ENCODE peak calls at places on chromosomes 7 and 10, in eight cellular contexts. W is fibroblast of lung, D is adrenal gland, I is sigmoid colon, J is retinal pigment epithelial cell, L is neural progenitor cell, U is lung, P is brain microvascular endothelial cell. K is an unnamed sample.

GRCh38 chr10:121574519-121575170 is 23.6 kb downstream of the FGFR2 start:
- DNase-seq in W (no peak), D (no peak), I (no peak), J (no peak), L (no peak), U (no peak), P (no peak), K (no peak)

GRCh38 chr7:127532736-127533135 is 52.7 kb downstream of the GCC1 start:
- DNase-seq in W (peak), D (no peak), I (no peak), J (no peak), L (no peak), U (no peak), P (peak), K (no peak)

GRCh38 chr10:86446424-86446823 is 75.2 kb downstream of the WAPL start:
- DNase-seq in W (no peak), D (no peak), I (no peak), J (no peak), L (no peak), U (no peak), P (no peak), K (no peak)

GRCh38 chr10:4215485-4215884 is 430.5 kb upstream of the KLF6 start:
- DNase-seq in W (no peak), D (no peak), I (no peak), J (no peak), L (no peak), U (no peak), P (no peak), K (no peak)

GRCh38 chr10:72567884-72568283 is 58.0 kb downstream of the MICU1 start:
- DNase-seq in W (no peak), D (no peak), I (no peak), J (no peak), L (peak), U (no peak), P (no peak), K (peak)

GRCh38 chr7:138575897-138576428 is 115.9 kb downstream of the TRIM24 start:
- DNase-seq in W (no peak), D (no peak), I (no peak), J (no peak), L (no peak), U (no peak), P (no peak), K (no peak)

GRCh38 chr10:62772186-62772950 is 32.2 kb upstream of the ADO start:
- DNase-seq in W (peak), D (no peak), I (no peak), J (no peak), L (no peak), U (no peak), P (no peak), K (no peak)

GRCh38 chr10:60981012-60981411 is 37.0 kb upstream of the RHOBTB1 start:
- DNase-seq in W (no peak), D (no peak), I (no peak), J (no peak), L (no peak), U (no peak), P (no peak), K (no peak)

GRCh38 chr10:125450218-125450617 is 232.7 kb downstream of the TEX36 start:
- DNase-seq in W (no peak), D (no peak), I (no peak), J (no peak), L (no peak), U (no peak), P (no peak), K (no peak)

GRCh38 chr10:5291501-5292195 is 73.1 kb upstream of the UCN3 start:
- DNase-seq in W (peak), D (peak), I (peak), J (peak), L (peak), U (peak), P (peak), K (peak)

GRCh38 chr7:36276428-36277246 is 113.0 kb upstream of the ANLN start:
- DNase-seq in W (no peak), D (no peak), I (peak), J (no peak), L (no peak), U (peak), P (no peak), K (no peak)

GRCh38 chr10:5665380-5666323 is 743 bp downstream of the ASB13 start:
- DNase-seq in W (peak), D (peak), I (no peak), J (no peak), L (peak), U (no peak), P (no peak), K (no peak)

GRCh38 chr7:22121702-22122474 is 176.2 kb upstream of the CDCA7L start:
- DNase-seq in W (no peak), D (peak), I (no peak), J (no peak), L (no peak), U (no peak), P (peak), K (no peak)

GRCh38 chr10:87923233-87923632 is 59.8 kb downstream of the PTEN start:
- DNase-seq in W (no peak), D (no peak), I (no peak), J (no peak), L (no peak), U (no peak), P (no peak), K (no peak)

GRCh38 chr7:96120856-96121255 is 201.0 kb downstream of the SLC25A13 start:
- DNase-seq in W (no peak), D (no peak), I (no peak), J (peak), L (no peak), U (no peak), P (no peak), K (no peak)

GRCh38 chr7:44275829-44276570 is 49.4 kb downstream of the CAMK2B start:
- DNase-seq in W (no peak), D (no peak), I (peak), J (no peak), L (peak), U (no peak), P (no peak), K (no peak)

GRCh38 chr10:62839595-62839994 is 23.4 kb upstream of the EGR2 start:
- DNase-seq in W (no peak), D (no peak), I (no peak), J (no peak), L (no peak), U (no peak), P (no peak), K (no peak)

GRCh38 chr7:120695848-120696247 is 162.1 kb downstream of the TSPAN12 start:
- DNase-seq in W (no peak), D (no peak), I (no peak), J (peak), L (no peak), U (no peak), P (no peak), K (no peak)

GRCh38 chr7:90568213-90568612 is 27.9 kb upstream of the CDK14 start:
- DNase-seq in W (peak), D (no peak), I (no peak), J (no peak), L (no peak), U (no peak), P (peak), K (no peak)

GRCh38 chr10:121448768-121449456 is 149.3 kb downstream of the FGFR2 start:
- DNase-seq in W (no peak), D (no peak), I (no peak), J (no peak), L (no peak), U (no peak), P (no peak), K (no peak)

GRCh38 chr7:86708334-86708733 is 64.6 kb downstream of the GRM3 start:
- DNase-seq in W (no peak), D (no peak), I (no peak), J (no peak), L (peak), U (no peak), P (no peak), K (no peak)

GRCh38 chr10:96743988-96744585 is 23.8 kb upstream of the PIK3AP1 start:
- DNase-seq in W (peak), D (no peak), I (no peak), J (no peak), L (peak), U (no peak), P (peak), K (no peak)
- TF ChIP-seq CTCF in W (peak), D (peak), I (no peak), J (peak), L (peak), U (no peak), P (peak), K (peak)

DNA sequence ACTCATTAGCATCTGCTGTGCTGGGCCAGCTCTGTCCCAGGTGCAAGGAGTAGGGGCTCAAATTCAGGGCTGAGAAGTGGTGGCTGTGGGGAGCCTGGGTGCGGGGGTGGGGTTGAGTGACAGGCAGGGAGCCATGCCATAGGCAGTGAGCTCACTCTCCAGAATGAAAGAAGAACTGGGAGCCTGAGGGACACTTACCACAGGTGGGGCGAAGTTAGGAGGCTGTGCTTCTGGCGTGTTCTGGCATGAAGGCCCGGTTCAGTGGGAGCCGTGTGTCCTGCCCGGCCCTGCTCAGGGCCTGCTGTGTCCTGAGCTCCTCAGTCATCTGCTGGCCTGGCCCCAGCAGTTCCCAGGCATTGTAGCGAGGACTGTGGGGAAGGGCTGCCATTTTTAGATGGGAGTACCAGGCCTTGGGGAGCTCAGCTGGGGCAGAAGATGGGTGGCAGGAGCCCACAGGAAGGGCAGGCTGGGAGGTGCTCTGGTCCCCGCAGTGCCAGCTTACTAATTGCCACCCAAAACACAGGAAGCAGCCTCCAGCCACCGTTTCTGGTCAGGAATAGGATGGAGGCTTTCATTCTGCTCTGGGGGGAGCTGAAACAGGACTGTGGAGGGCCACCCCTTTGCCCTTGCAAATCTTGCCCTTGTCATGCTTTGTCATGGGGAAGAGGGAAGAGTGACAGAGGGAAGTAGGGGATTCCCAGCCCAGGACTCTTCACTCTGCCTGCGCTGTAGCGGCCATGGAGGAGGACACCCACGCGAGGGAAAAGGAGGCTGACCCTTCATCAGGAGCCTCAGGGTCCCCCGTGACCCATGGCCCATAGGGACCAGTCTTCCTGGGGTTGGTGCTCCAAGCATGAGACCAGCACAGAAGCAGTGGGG is 62.2 kb downstream of the MKI67 start:
- DNase-seq in W (peak), D (no peak), I (peak), J (no peak), L (no peak), U (no peak), P (no peak), K (no peak)
- H3K4me3 ChIP-seq in W (no peak), D (no peak), I (no peak), J (no peak), L (no peak), U (no peak), P (no peak), K (no peak)

GRCh38 chr10:91923371-91924211 is at the start of gene BTAF1:
- DNase-seq in W (peak), D (peak), I (peak), J (peak), L (peak), U (peak), P (peak), K (peak)
- TF ChIP-seq CTCF in W (no peak), D (no peak), I (no peak), J (no peak), L (no peak), U (no peak), P (no peak), K (no peak)

GRCh38 chr10:119540038-119540437 is 2.5 kb downstream of the RGS10 start:
- DNase-seq in W (no peak), D (no peak), I (peak), J (no peak), L (no peak), U (no peak), P (no peak), K (no peak)

GRCh38 chr10:119537953-119538630 is 4.4 kb downstream of the RGS10 start:
- DNase-seq in W (no peak), D (no peak), I (peak), J (no peak), L (no peak), U (no peak), P (no peak), K (no peak)

GRCh38 chr10:119538632-119539358 is 3.7 kb downstream of the RGS10 start:
- DNase-seq in W (no peak), D (no peak), I (peak), J (no peak), L (no peak), U (no peak), P (no peak), K (no peak)

GRCh38 chr10:119541046-119541445 is 1.5 kb downstream of the RGS10 start:
- DNase-seq in W (peak), D (no peak), I (peak), J (no peak), L (no peak), U (no peak), P (no peak), K (peak)

GRCh38 chr10:119539359-119539651 is 3.2 kb downstream of the RGS10 start:
- DNase-seq in W (no peak), D (no peak), I (peak), J (no peak), L (no peak), U (no peak), P (no peak), K (no peak)
- H3K4me3 ChIP-seq in W (no peak), D (no peak), I (no peak), J (no peak), L (no peak), U (no peak), P (no peak), K (no peak)

DNA sequence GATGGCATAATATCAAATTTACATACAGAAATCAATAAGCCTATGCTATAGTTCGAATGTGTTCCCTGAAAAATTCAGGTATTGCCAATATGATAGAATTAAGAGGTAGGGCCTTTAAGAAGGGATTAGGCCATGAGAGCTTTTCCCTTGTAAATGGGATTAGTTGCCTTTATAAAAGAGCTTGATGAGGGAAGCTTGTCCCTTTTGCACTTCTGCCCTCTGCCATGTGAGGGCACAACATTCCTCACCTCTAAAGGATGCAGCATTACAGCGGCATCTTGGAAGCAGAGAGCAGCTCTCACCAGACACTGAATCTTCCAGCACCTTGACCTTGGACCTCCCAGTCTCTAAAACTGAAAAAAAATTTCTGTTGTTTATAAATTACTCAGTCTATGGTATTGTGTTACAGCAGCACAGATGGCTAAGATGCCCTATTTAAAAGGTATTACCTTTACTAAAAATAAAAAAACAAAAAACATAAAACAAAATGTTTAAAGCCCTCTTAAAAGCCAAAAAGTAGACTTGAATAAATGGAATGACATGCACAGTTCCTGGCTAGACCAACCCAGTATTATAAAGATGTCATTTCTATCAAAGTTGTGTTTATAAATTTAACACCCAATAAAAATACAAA is 909.6 kb downstream of the REEP3 start:
- DNase-seq in W (no peak), D (no peak), I (no peak), J (peak), L (peak), U (no peak), P (peak), K (peak)
- TF ChIP-seq CTCF in W (peak), D (no peak), I (no peak), J (peak), L (peak), U (no peak), P (peak), K (peak)

DNA sequence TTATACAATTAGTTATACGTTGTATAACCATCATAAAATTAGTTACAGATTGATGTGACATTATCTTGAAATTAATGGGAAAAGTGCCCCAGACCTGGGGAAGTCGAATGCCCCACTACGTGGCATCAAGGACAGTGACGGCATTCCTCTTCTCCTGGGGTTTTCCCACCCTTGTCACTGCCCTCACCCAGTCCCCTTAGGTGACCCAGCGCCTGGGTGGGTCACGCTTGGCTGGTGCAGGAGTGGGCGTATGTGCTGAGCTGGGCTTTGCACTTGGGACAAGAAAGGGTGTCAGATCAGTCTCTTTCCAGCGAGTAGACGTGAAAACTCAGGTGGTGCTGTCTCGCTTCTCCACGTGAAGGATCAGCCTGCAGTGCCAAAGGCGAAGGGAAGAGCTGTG is 7.6 kb downstream of the FOXK1 start:
- DNase-seq in W (no peak), D (no peak), I (no peak), J (no peak), L (no peak), U (no peak), P (no peak), K (no peak)
- H3K4me3 ChIP-seq in W (peak), D (no peak), I (no peak), J (no peak), L (no peak), U (no peak), P (no peak), K (peak)

GRCh38 chr7:75946207-75946855 is 31.4 kb downstream of the POR start:
- DNase-seq in W (no peak), D (no peak), I (no peak), J (no peak), L (no peak), U (no peak), P (no peak), K (no peak)

GRCh38 chr7:75951506-75951905 is 36.6 kb downstream of the POR start:
- DNase-seq in W (peak), D (peak), I (no peak), J (no peak), L (no peak), U (peak), P (peak), K (peak)

GRCh38 chr7:75950111-75950681 is 35.2 kb downstream of the POR start:
- DNase-seq in W (no peak), D (peak), I (no peak), J (no peak), L (no peak), U (no peak), P (no peak), K (no peak)

GRCh38 chr7:75945297-75946168 is 30.6 kb downstream of the POR start:
- DNase-seq in W (peak), D (peak), I (no peak), J (no peak), L (no peak), U (peak), P (no peak), K (no peak)

DNA sequence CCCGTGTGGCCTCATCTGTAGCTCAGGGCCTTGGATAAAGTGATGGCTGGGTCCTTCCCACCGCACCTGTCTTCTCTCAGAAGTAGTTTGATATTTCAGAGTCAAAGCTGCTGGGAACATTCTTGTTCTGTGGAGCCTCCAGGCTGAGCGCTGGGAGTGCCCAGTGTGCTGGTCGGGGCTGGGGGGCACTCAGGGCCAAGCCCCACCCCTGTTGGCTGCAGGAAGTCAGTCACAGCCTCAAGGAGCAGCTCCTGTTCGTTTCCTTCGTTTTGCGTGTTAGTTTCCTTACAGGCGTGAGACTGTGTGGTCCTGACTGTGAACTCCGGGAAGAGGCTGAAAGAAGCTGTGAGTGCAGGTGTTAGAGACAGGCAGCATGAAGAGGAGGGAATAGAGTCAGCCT is 33.2 kb downstream of the POR start:
- DNase-seq in W (no peak), D (no peak), I (no peak), J (no peak), L (no peak), U (no peak), P (no peak), K (no peak)
- TF ChIP-seq CTCF in W (no peak), D (no peak), I (no peak), J (no peak), L (no peak), U (no peak), P (no peak), K (no peak)

GRCh38 chr10:77529050-77529576 is 108.5 kb downstream of the KCNMA1 start:
- DNase-seq in W (no peak), D (no peak), I (no peak), J (no peak), L (no peak), U (no peak), P (no peak), K (no peak)
- H3K4me3 ChIP-seq in W (no peak), D (no peak), I (no peak), J (no peak), L (no peak), U (no peak), P (no peak), K (no peak)

DNA sequence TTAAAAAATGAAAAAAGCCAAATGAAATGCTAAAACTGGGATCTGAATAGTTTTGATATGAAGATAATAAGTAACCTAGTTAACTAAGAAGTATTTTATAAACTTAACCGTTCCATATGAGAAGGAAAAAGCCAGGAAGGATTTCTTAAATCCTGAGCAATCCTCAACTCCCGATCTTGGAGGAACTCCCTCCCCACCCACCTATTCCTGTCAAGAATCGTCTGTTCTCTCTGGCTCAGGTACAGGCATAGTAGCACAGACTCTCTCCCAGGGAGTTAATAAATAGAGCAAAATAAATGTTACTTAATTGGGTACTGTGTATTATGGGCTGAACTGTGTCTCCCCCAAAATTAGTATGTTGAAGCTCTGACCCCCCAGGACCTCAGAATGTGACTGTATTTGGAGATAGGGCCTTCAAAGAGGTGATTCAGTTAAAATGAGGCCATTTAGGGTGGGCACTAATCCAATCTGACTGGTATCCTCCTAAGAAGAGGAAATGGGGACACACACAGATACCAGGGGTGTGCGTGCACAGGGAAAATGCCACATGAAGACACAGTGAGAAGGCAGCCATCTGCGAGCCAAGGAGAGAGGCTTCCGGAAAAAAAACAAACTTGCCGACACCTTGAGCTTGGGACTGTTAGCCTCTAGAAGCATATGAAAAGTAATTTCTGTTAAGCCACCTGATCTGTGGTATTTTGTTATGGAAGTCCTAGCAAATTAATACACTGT is 28.7 kb downstream of the PUS7 start:
- DNase-seq in W (peak), D (no peak), I (no peak), J (no peak), L (no peak), U (no peak), P (no peak), K (no peak)
- TF ChIP-seq CTCF in W (no peak), D (no peak), I (no peak), J (no peak), L (no peak), U (no peak), P (no peak), K (no peak)

K was measured in epithelial cell of proximal tubule.